ENCODE peak calls at places on chromosomes 4 and X, in six cellular contexts. W is A549, G is GM12878, S is GM23338, V is K562, L is HL-60. H is an unnamed sample.

GRCh38 chr4:160510925-160511324 is 1408.0 kb downstream of the RAPGEF2 start:
- DNase-seq in W (peak), G (no peak), S (no peak), V (no peak), L (no peak), H (no peak)

GRCh38 chr4:105135746-105136145 is 10.9 kb upstream of the TET2 start:
- DNase-seq in W (no peak), G (no peak), S (peak), V (no peak), L (no peak), H (no peak)

GRCh38 chr4:189773909-189774308 is 166.8 kb upstream of the FRG1 start:
- DNase-seq in W (no peak), G (no peak), S (no peak), V (no peak), L (no peak), H (no peak)

GRCh38 chr4:12137556-12137955 is 708.9 kb upstream of the HS3ST1 start:
- DNase-seq in W (no peak), G (no peak), S (no peak), V (no peak), L (no peak), H (no peak)

GRCh38 chr4:3880595-3881120 is 114.5 kb downstream of the ADRA2C start:
- DNase-seq in W (peak), G (no peak), S (peak), V (peak), L (peak), H (peak)

GRCh38 chr4:118770741-118771187 is 65.2 kb downstream of the SEC24D start:
- DNase-seq in W (no peak), G (no peak), S (no peak), V (no peak), L (no peak), H (no peak)

GRCh38 chr4:56972832-56973231 is 4.6 kb downstream of the NOA1 start:
- DNase-seq in W (no peak), G (no peak), S (no peak), V (no peak), L (no peak), H (no peak)

GRCh38 chrX:16103625-16104024 is 19.7 kb upstream of the GRPR start:
- DNase-seq in W (no peak), G (no peak), S (no peak), V (no peak), L (no peak), H (no peak)

GRCh38 chr4:140237616-140238352 is 83.8 kb upstream of the MAML3 start:
- DNase-seq in W (no peak), G (no peak), S (peak), V (no peak), L (peak), H (no peak)

GRCh38 chr4:73851293-73851692 is 1.8 kb upstream of the PF4V1 start:
- DNase-seq in W (no peak), G (no peak), S (no peak), V (no peak), L (no peak), H (no peak)

GRCh38 chr4:101169044-101170014 is 178.0 kb downstream of the PPP3CA start:
- DNase-seq in W (no peak), G (peak), S (peak), V (peak), L (peak), H (peak)

GRCh38 chr4:83108101-83108861 is 6.2 kb downstream of the PLAC8 start:
- DNase-seq in W (no peak), G (no peak), S (peak), V (no peak), L (no peak), H (no peak)

GRCh38 chr4:95508421-95508820 is 40.4 kb downstream of the UNC5C start:
- DNase-seq in W (no peak), G (no peak), S (no peak), V (no peak), L (no peak), H (no peak)

GRCh38 chr4:118353452-118353851 is 649 bp upstream of the PRSS12 start:
- DNase-seq in W (no peak), G (no peak), S (peak), V (no peak), L (no peak), H (no peak)

GRCh38 chr4:139278450-139278849 is 1.6 kb downstream of the MGARP start:
- DNase-seq in W (no peak), G (no peak), S (no peak), V (no peak), L (no peak), H (no peak)

GRCh38 chr4:173214661-173215060 is 46.0 kb downstream of the GALNT7 start:
- DNase-seq in W (no peak), G (no peak), S (no peak), V (no peak), L (no peak), H (no peak)

GRCh38 chr4:24796632-24797031 is 1.3 kb downstream of the SOD3 start:
- DNase-seq in W (no peak), G (no peak), S (no peak), V (no peak), L (no peak), H (no peak)

GRCh38 chr4:150119492-150119891 is 41.2 kb downstream of the DCLK2 start:
- DNase-seq in W (peak), G (no peak), S (peak), V (no peak), L (no peak), H (no peak)

GRCh38 chr4:184448828-184449227 is 25.5 kb downstream of the IRF2 start:
- DNase-seq in W (no peak), G (no peak), S (no peak), V (no peak), L (no peak), H (no peak)

GRCh38 chr4:140149851-140150635 is 3.9 kb downstream of the MAML3 start:
- DNase-seq in W (peak), G (no peak), S (peak), V (peak), L (peak), H (no peak)

GRCh38 chr4:93841803-93842202 is 13.2 kb downstream of the ATOH1 start:
- DNase-seq in W (no peak), G (no peak), S (no peak), V (no peak), L (no peak), H (no peak)

GRCh38 chrX:30791296-30792278 is 97.5 kb downstream of the TAB3 start:
- DNase-seq in W (no peak), G (no peak), S (no peak), V (no peak), L (no peak), H (no peak)

GRCh38 chr4:83716874-83717273 is 181.0 kb downstream of the GPAT3 start:
- DNase-seq in W (no peak), G (no peak), S (no peak), V (no peak), L (no peak), H (no peak)

GRCh38 chr4:118683513-118683912 is 1.7 kb upstream of the METTL14 start:
- DNase-seq in W (no peak), G (no peak), S (peak), V (no peak), L (no peak), H (no peak)

GRCh38 chr4:93810340-93810992 is 18.1 kb upstream of the ATOH1 start:
- DNase-seq in W (no peak), G (no peak), S (no peak), V (no peak), L (no peak), H (no peak)

DNA sequence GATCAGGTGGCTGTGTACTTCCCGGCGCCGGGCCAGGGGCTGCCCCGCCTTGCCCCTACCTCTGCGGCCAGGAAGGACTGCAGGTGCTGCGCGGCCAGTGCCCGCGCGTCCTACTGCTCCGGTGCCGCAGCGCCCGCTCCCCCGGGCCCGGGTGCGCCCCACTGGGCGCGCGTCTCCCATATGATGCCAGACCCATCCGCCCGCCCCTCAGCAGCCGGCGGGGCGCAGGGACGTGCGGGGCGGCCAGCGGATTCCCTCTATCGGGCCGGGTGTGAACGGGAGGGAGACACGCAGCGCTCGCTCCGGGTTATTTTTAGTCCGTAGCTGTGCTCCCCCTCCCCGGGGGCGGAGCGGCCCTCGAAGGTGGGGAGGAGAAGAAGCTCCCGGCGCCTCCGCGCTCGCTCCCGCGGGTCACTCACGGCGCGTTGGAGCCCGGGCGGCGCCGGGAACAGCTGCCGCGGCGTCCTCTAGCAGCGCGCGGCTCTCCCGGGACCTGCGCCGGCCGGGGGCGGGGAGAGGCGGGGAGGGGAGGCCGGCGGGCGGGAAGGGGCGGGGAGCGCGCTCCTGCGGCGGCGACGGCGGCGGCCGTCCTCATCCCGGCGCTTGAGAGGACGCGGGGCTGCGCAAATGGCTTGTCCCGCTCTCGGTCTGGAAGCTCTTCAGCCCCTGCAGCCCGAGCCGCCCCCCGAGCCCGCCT is 103.6 kb downstream of the UCHL1 start:
- DNase-seq in W (no peak), G (no peak), S (peak), V (peak), L (no peak), H (no peak)
- TF ChIP-seq REST in W (no peak), G (no peak), S (no peak), V (no peak), L (no peak), H (no peak)

DNA sequence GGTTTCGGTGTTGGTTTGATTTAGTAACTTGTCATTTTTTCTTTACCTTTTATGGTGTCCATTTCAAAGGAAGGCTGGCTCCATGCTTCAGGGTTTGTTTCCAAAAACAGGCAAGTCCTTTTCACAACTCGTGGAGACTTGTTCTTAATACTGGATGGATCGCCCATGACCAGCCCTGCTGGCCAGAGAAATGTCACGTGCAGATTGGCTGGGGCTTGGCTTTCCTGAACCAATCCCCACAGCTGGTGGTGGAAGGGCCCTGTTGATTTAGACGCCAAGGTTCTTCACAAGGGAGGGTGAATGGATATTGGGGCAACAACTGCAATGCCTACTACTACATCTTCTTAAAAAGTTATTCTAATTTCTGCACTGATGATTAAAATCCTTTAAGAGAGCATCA is 92.6 kb downstream of the SHROOM3 start:
- DNase-seq in W (no peak), G (no peak), S (no peak), V (no peak), L (no peak), H (no peak)
- TF ChIP-seq REST in W (no peak), G (no peak), S (no peak), V (no peak), L (no peak), H (no peak)

GRCh38 chr4:122715221-122715620 is 17.3 kb upstream of the BBS12 start:
- DNase-seq in W (no peak), G (no peak), S (no peak), V (no peak), L (no peak), H (no peak)

GRCh38 chr4:122712782-122713181 is 19.7 kb upstream of the BBS12 start:
- DNase-seq in W (no peak), G (no peak), S (no peak), V (no peak), L (no peak), H (no peak)

GRCh38 chr4:122718265-122718664 is 14.2 kb upstream of the BBS12 start:
- DNase-seq in W (no peak), G (no peak), S (no peak), V (no peak), L (no peak), H (no peak)

GRCh38 chr4:122711893-122712292 is 20.6 kb upstream of the BBS12 start:
- DNase-seq in W (no peak), G (no peak), S (no peak), V (no peak), L (no peak), H (no peak)

GRCh38 chr4:122716825-122717448 is 15.6 kb upstream of the BBS12 start:
- DNase-seq in W (peak), G (no peak), S (peak), V (peak), L (peak), H (peak)
- TF ChIP-seq REST in W (no peak), G (no peak), S (no peak), V (no peak), L (no peak), H (no peak)

DNA sequence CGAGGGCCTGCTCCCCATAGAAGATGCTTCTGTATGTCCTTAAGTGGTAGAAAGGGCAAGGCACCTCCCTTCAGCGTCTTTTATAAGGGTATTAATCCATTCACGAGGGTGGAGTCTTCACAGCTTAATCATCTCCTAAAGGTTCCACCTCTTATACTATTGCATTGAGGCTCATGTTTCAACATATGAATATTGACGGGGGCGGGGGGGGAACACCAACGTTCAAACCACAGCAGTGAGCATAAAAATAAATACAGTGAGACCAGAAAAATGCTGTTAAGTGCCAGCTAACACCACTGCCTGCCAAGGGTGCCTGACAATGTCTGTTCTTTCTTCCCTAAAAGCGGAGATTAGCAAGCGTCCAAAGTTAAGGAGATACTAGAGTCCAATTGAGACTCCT is 323.3 kb downstream of the STK32B start:
- DNase-seq in W (no peak), G (no peak), S (no peak), V (no peak), L (no peak), H (no peak)
- TF ChIP-seq REST in W (no peak), G (no peak), S (no peak), V (no peak), L (no peak), H (no peak)

GRCh38 chr4:687048-687974 is 1.6 kb downstream of the SLC49A3 start:
- DNase-seq in W (peak), G (no peak), S (no peak), V (peak), L (peak), H (peak)
- TF ChIP-seq REST in W (no peak), G (no peak), S (no peak), V (peak), L (no peak), H (no peak)

GRCh38 chr4:87025023-87025613 is 90.3 kb downstream of the AFF1 start:
- DNase-seq in W (no peak), G (no peak), S (no peak), V (no peak), L (no peak), H (no peak)

GRCh38 chr4:87029356-87029755 is 94.5 kb downstream of the AFF1 start:
- DNase-seq in W (no peak), G (no peak), S (no peak), V (no peak), L (no peak), H (no peak)

GRCh38 chr4:87024181-87024580 is 89.4 kb downstream of the AFF1 start:
- DNase-seq in W (no peak), G (no peak), S (no peak), V (no peak), L (no peak), H (no peak)

GRCh38 chr4:87026795-87027495 is 92.1 kb downstream of the AFF1 start:
- DNase-seq in W (no peak), G (peak), S (no peak), V (no peak), L (no peak), H (no peak)

DNA sequence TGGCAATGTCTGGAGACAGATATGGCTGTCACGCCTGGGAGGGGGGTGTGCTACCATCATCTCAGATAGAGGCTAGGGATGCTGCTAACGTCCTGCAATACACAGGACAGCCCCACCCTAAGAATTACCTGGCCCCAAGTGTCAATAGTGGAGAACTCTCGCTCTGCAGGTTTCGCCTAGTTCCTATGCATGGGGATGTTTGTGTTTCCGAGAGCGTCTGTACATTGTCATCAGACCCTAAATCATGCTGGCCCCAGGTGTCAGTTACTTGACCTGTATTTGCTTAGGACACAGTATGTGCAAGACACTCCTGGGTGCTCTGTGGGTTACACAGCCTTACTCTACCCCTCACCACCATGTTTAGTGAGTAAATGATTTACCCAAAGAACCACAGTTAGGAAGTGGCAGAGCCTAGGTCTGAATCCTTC is 90.8 kb downstream of the AFF1 start:
- DNase-seq in W (no peak), G (peak), S (no peak), V (no peak), L (no peak), H (no peak)
- TF ChIP-seq REST in W (no peak), G (no peak), S (no peak), V (no peak), L (no peak), H (no peak)

DNA sequence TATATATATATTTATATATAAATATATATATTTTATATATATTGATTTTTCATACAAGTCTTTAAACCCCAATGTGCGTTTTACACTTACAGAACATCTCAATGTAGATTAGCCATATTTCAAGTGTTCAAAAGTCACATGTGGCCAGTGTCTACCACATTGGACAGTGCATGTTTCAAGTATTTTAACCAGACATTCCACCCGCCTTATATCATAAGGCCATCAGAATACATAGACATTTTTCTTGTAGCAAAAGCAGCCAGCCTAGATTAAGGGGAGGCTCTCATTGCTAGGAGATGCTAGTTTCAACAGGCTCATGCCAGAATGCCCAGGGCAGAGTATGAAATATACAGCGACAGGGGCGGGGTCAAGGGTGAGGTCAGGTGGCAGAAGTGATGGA is 202.0 kb downstream of the NR3C2 start:
- DNase-seq in W (no peak), G (no peak), S (no peak), V (no peak), L (no peak), H (no peak)
- TF ChIP-seq REST in W (no peak), G (no peak), S (no peak), V (no peak), L (no peak), H (no peak)